ENCODE peak calls at places on chromosomes 7 and 10, in five cellular contexts. E is uterus, S is DND-41, V is HepG2, C is right lobe of liver. W is an unnamed sample. For H3K9me3, the result is how much of the 10 kb centered on the place peaks cover.

GRCh38 chr10:74194545-74194944 is 43.5 kb downstream of the ADK start:
- DNase-seq in E (no peak), S (no peak), V (no peak), C (no peak), W (no peak)

GRCh38 chr10:12960431-12960898 is 41.0 kb downstream of the CCDC3 start:
- DNase-seq in E (peak), S (no peak), V (peak), C (peak), W (no peak)

GRCh38 chr7:98285132-98286092 is 3.9 kb downstream of the BRI3 start:
- DNase-seq in E (no peak), S (no peak), V (no peak), C (no peak), W (no peak)

GRCh38 chr10:80613466-80613865 is 75.8 kb downstream of the SH2D4B start:
- DNase-seq in E (no peak), S (no peak), V (no peak), C (no peak), W (no peak)

GRCh38 chr7:22633954-22634474 is 93.0 kb upstream of the IL6 start:
- DNase-seq in E (no peak), S (no peak), V (no peak), C (no peak), W (no peak)

GRCh38 chr10:30728786-30729185 is 99.2 kb upstream of the LYZL2 start:
- DNase-seq in E (no peak), S (no peak), V (no peak), C (no peak), W (no peak)

GRCh38 chr10:52729259-52730104 is 43.1 kb downstream of the MBL2 start:
- DNase-seq in E (no peak), S (no peak), V (peak), C (no peak), W (no peak)

GRCh38 chr10:103724074-103724473 is 131.3 kb downstream of the SH3PXD2A start:
- DNase-seq in E (no peak), S (no peak), V (no peak), C (peak), W (no peak)

GRCh38 chr7:145863-146262 is 46.5 kb upstream of the FAM20C start:
- DNase-seq in E (no peak), S (no peak), V (no peak), C (no peak), W (no peak)

GRCh38 chr7:19284596-19285300 is 139.5 kb upstream of the FERD3L start:
- DNase-seq in E (no peak), S (no peak), V (no peak), C (no peak), W (no peak)

GRCh38 chr7:122006687-122007086 is 133.7 kb downstream of the PTPRZ1 start:
- DNase-seq in E (no peak), S (no peak), V (no peak), C (no peak), W (no peak)

GRCh38 chr7:63040966-63041610 is 957.6 kb upstream of the ZNF722 start:
- DNase-seq in E (no peak), S (no peak), V (no peak), C (no peak), W (no peak)
- H3K9me3 ChIP-seq in E (under half), S (under half), V (half or more), C (under half), W (under half)

GRCh38 chr10:116718058-116718457 is 24.3 kb downstream of the HSPA12A start:
- DNase-seq in E (no peak), S (no peak), V (no peak), C (no peak), W (no peak)

GRCh38 chr10:116716381-116716780 is 26.0 kb downstream of the HSPA12A start:
- DNase-seq in E (no peak), S (no peak), V (no peak), C (no peak), W (no peak)

GRCh38 chr10:116715396-116715795 is 27.0 kb downstream of the HSPA12A start:
- DNase-seq in E (no peak), S (no peak), V (no peak), C (no peak), W (no peak)

GRCh38 chr10:116713846-116714245 is 28.5 kb downstream of the HSPA12A start:
- DNase-seq in E (no peak), S (no peak), V (no peak), C (no peak), W (no peak)

DNA sequence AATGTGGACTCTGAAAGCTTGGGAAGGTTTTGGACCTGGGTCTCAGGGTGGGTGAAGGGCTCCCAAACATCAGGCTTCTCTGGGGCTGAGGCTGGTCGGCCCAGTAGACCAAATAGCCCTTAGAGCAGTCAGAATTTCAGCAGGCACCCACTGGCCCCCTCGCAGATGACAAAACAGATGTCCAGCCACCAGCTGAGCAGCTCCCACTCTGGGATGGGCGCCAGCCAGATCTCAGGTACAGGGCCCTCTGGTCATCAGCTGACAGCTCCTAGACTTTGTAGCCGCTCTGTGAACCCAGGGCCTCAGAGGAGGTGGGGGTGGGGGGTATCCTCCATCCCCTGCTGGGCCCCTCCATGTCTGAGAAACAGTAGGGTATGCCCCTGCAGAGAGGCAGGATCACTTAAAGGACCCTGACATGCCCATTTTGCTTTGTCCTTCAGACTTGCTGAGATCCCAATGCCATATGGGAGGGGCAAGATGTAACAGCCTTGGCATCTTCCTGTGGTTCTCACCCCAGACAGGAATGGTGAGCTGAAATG is 26.5 kb downstream of the HSPA12A start:
- DNase-seq in E (no peak), S (no peak), V (no peak), C (no peak), W (no peak)
- H3K27ac ChIP-seq in E (no peak), S (no peak), V (no peak), C (no peak), W (no peak)

GRCh38 chr7:44973610-44974401 is 5.0 kb downstream of the MYO1G start:
- DNase-seq in E (no peak), S (peak), V (peak), C (peak), W (peak)
- TF ChIP-seq CTCF in E (no peak), S (peak), V (peak), C (peak), W (peak)

GRCh38 chr7:57202274-57202673 is 70.0 kb upstream of the ZNF479 start:
- DNase-seq in E (no peak), S (no peak), V (no peak), C (peak), W (no peak)

GRCh38 chr7:57204411-57204811 is 72.2 kb upstream of the ZNF479 start:
- DNase-seq in E (no peak), S (no peak), V (no peak), C (peak), W (no peak)

GRCh38 chr7:57205000-57205399 is 72.8 kb upstream of the ZNF479 start:
- DNase-seq in E (no peak), S (no peak), V (no peak), C (no peak), W (no peak)

GRCh38 chr7:57201895-57202210 is 69.6 kb upstream of the ZNF479 start:
- DNase-seq in E (no peak), S (no peak), V (no peak), C (no peak), W (no peak)

DNA sequence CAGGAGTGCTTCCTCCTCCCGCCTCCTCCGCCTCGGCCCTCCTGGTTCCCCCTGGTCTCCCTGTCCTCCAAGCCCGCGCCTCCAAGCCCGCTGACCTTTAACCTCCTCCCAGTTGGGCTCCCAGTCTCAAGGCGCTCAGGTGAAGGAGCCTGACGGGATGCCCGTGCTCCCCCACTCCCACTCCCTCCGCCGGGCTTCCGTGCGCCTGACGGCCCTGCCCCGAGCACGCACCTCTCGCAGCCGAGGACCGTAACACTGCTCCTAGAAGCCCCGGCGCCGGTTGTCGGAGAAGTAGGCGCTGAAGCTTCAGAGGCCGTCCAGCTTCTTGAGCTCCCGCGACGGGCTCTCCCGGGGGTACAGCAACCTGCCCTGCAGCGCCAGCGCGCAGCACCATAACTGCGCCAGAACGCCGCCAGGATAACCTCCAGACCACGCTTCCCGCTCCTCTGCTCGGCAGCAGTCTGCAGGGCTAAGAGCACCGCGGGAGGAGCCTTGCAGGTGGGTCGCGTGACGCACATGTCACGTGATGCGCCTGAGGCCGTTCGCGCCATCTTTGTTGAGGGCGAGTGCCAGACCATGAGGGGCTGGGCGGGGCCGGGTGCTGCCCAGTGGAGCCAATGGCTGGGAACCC is 71.0 kb upstream of the ZNF479 start:
- DNase-seq in E (no peak), S (no peak), V (no peak), C (peak), W (no peak)
- H3K9me3 ChIP-seq in E (under half), S (under half), V (half or more), C (under half), W (under half)

GRCh38 chr7:77693830-77694583 is 2.3 kb upstream of the RSBN1L start:
- DNase-seq in E (no peak), S (no peak), V (no peak), C (no peak), W (no peak)
- H3K27ac ChIP-seq in E (no peak), S (no peak), V (peak), C (peak), W (no peak)

DNA sequence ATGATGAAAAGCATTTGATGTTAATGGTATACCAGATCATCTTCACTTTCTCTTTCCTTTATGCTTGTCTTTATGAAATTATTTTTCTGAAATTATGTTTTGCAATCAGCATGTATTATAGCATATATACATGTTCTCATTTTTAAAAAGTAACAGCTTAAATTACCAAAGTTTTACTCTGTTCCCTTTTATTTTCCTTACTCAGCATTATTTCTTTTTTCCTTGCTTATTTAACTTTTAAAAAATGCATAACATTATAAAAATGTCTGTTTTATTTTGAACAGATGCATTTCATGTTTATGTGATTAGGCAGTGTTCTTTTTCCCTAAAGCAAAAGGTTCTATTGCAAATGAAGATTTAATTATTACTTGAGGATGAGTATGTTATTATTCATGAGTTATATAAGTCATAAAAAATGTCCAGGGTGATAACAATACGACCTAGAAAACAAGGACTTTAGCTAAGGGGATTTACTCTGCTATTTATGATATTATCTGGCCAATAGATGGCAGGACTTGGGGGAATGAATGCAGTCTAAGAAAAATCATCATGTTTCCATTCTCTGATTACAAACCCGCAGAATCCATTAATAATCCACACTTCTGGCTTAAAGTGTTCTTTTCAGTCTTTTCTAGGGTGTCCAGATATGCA is 38.5 kb downstream of the CABCOCO1 start:
- DNase-seq in E (no peak), S (no peak), V (no peak), C (no peak), W (no peak)
- TF ChIP-seq CTCF in E (no peak), S (no peak), V (no peak), C (no peak), W (no peak)

DNA sequence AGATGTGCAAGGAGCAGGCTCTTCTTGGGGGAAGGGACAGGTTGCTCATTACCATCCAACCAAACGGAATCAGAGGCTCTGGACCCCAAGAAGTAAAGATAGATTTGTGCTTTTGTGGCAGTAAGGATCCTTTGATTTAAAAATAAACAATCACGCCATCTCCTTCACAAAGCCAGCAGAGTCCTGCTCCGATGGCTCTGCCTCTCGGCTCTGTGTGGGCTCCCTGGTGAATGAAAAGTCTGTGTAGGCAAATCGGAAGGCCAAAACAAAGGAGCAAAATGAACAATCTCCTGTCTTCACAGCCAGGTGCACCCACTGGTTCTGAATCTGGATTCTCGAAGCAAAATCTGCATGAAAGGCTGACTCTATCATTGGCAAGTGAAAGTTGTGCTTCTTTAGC is 3.8 kb downstream of the PTPRN2 start:
- DNase-seq in E (no peak), S (no peak), V (no peak), C (no peak), W (no peak)
- H3K9me3 ChIP-seq in E (under half), S (under half), V (under half), C (under half), W (under half)

W was measured in CD4-positive, alpha-beta T cell.